ENCODE peak calls at places on chromosomes 4 and X, in five cellular contexts. L is NCI-H748 treated with DMSO at 0.1 percent for 48 hours, E is amniotic stem cell, T is ureter, A is left ventricle myocardium superior. X is an unnamed sample.

GRCh38 chr4:168200685-168201084 is 108.3 kb downstream of the ANXA10 start:
- DNase-seq in L (peak; percentile 19), A (no peak), T (no peak), E (no peak), X (no peak)

GRCh38 chr4:8323947-8324555 is 54.5 kb downstream of the HTRA3 start:
- DNase-seq in E (no peak), A (no peak), T (peak; percentile 35), L (no peak), X (no peak)

GRCh38 chr4:75895744-75896314 is 6.4 kb downstream of the PPEF2 start:
- DNase-seq in E (no peak), A (no peak), L (no peak), T (no peak), X (peak; percentile 57)

GRCh38 chrX:154401045-154401799 is 3.0 kb downstream of the RPL10 start:
- DNase-seq in A (no peak), L (no peak), E (no peak), T (no peak), X (no peak)

GRCh38 chr4:119643306-119644042 is 14.9 kb upstream of the PDE5A start:
- DNase-seq in T (no peak), A (no peak), E (no peak), L (no peak), X (no peak)

GRCh38 chr4:96784336-96784735 is 944.4 kb downstream of the PDHA2 start:
- DNase-seq in L (peak; percentile 71), E (no peak), A (no peak), T (no peak), X (no peak)

GRCh38 chrX:95382799-95383198 is 1301.8 kb upstream of the DIAPH2 start:
- DNase-seq in A (no peak), L (no peak), T (no peak), E (no peak), X (no peak)

GRCh38 chr4:153535735-153536494 is 69.8 kb downstream of the TMEM131L start:
- DNase-seq in E (no peak), A (no peak), L (no peak), T (no peak), X (no peak)

GRCh38 chrX:125203737-125204578 is 115.7 kb upstream of the TEX13C start:
- DNase-seq in L (peak; percentile 37), A (peak; percentile 38), T (no peak), E (no peak), X (peak; percentile 3)

GRCh38 chr4:138053601-138054322 is 188.4 kb downstream of the SLC7A11 start:
- DNase-seq in T (no peak), A (no peak), L (no peak), E (peak; percentile 64), X (no peak)

GRCh38 chrX:110409925-110410324 is 51.3 kb downstream of the RTL9 start:
- DNase-seq in L (no peak), A (no peak), E (peak; percentile 0), T (no peak), X (no peak)

GRCh38 chr4:75512336-75513211 is 1.6 kb downstream of the RCHY1 start:
- DNase-seq in T (no peak), L (no peak), A (no peak), E (no peak), X (peak; percentile 14)

GRCh38 chr4:2536193-2537010 is at the start of gene FAM193A:
- DNase-seq in E (peak; percentile 96), L (peak; percentile 40), A (peak; percentile 100), T (peak; percentile 99), X (peak; percentile 95)

GRCh38 chr4:152244659-152245058 is 291.2 kb downstream of the FBXW7 start:
- DNase-seq in A (no peak), T (no peak), L (no peak), E (no peak), X (no peak)

GRCh38 chr4:53840643-53841042 is 223.8 kb downstream of the CHIC2 start:
- DNase-seq in T (no peak), L (no peak), A (no peak), E (no peak), X (no peak)

GRCh38 chr4:83846193-83846830 is 310.4 kb downstream of the GPAT3 start:
- DNase-seq in T (no peak), A (no peak), E (no peak), L (no peak), X (no peak)

GRCh38 chrX:10697552-10697951 is 77.2 kb upstream of the MID1 start:
- DNase-seq in T (no peak), L (no peak), E (no peak), A (no peak), X (no peak)

GRCh38 chrX:3346436-3347329 is at the start of gene MXRA5:
- DNase-seq in E (no peak), A (peak; percentile 33), T (peak; percentile 60), L (peak; percentile 38), X (no peak)

GRCh38 chr4:4320528-4320927 is 30.5 kb downstream of the ZBTB49 start:
- DNase-seq in T (no peak), E (no peak), A (no peak), L (no peak), X (no peak)

GRCh38 chr4:85952518-85952917 is 407.3 kb downstream of the MAPK10 start:
- DNase-seq in T (no peak), A (no peak), L (no peak), E (no peak), X (no peak)

GRCh38 chr4:92304073-92304472 is 307 bp downstream of the GRID2 start:
- DNase-seq in L (no peak), T (no peak), E (no peak), A (no peak), X (no peak)

GRCh38 chr4:147984065-147984777 is 252.3 kb downstream of the ARHGAP10 start:
- DNase-seq in L (no peak), E (no peak), T (no peak), A (peak; percentile 31), X (peak; percentile 54)

GRCh38 chr4:119977546-119977945 is 89.1 kb downstream of the MAD2L1 start:
- DNase-seq in E (no peak), A (no peak), T (no peak), L (no peak), X (no peak)

X was measured in GM10248.